ENCODE peak calls at places on chromosome 12, in four cellular contexts. One of them, this sample, is unnamed.

GRCh38 chr12:10368206-10369171 is 21.4 kb downstream of the KLRK1 start:
- DNase-seq in AG09309: no peak
- DNase-seq in breast epithelium: no peak
- DNase-seq in lower leg skin: no peak
- DNase-seq in this sample: no peak

GRCh38 chr12:39805651-39806050 is 186.0 kb upstream of the ABCD2 start:
- DNase-seq in AG09309: no peak
- DNase-seq in breast epithelium: no peak
- DNase-seq in lower leg skin: no peak
- DNase-seq in this sample: no peak

GRCh38 chr12:53207042-53207441 is at the start of gene ITGB7:
- DNase-seq in AG09309: no peak
- DNase-seq in breast epithelium: no peak
- DNase-seq in lower leg skin: no peak
- DNase-seq in this sample: peak

GRCh38 chr12:127106723-127107122 is 1160.2 kb upstream of the TMEM132C start:
- DNase-seq in AG09309: no peak
- DNase-seq in breast epithelium: no peak
- DNase-seq in lower leg skin: no peak
- DNase-seq in this sample: no peak

GRCh38 chr12:2057041-2057792 is 4.4 kb downstream of the CACNA1C start:
- DNase-seq in AG09309: no peak
- DNase-seq in breast epithelium: no peak
- DNase-seq in lower leg skin: no peak
- DNase-seq in this sample: no peak

GRCh38 chr12:130086248-130086647 is 76.0 kb upstream of the FZD10 start:
- DNase-seq in AG09309: no peak
- DNase-seq in breast epithelium: no peak
- DNase-seq in lower leg skin: no peak
- DNase-seq in this sample: no peak

GRCh38 chr12:120925740-120926563 is 21.8 kb upstream of the SPPL3 start:
- DNase-seq in AG09309: no peak
- DNase-seq in breast epithelium: peak
- DNase-seq in lower leg skin: no peak
- DNase-seq in this sample: no peak

GRCh38 chr12:93174048-93174447 is 203.7 kb upstream of the NUDT4 start:
- DNase-seq in AG09309: no peak
- DNase-seq in breast epithelium: no peak
- DNase-seq in lower leg skin: no peak
- DNase-seq in this sample: no peak

GRCh38 chr12:64673490-64674169 is 63.3 kb downstream of the RASSF3 start:
- DNase-seq in AG09309: no peak
- DNase-seq in breast epithelium: no peak
- DNase-seq in lower leg skin: no peak
- DNase-seq in this sample: no peak

GRCh38 chr12:15186593-15186992 is 34.6 kb downstream of the RERG start:
- DNase-seq in AG09309: no peak
- DNase-seq in breast epithelium: no peak
- DNase-seq in lower leg skin: no peak
- DNase-seq in this sample: no peak

GRCh38 chr12:14810953-14811483 is 3.0 kb downstream of the SMCO3 start:
- DNase-seq in AG09309: no peak
- DNase-seq in breast epithelium: no peak
- DNase-seq in lower leg skin: no peak
- DNase-seq in this sample: no peak

GRCh38 chr12:64083285-64084210 is 138.5 kb downstream of the KICS2 start:
- DNase-seq in AG09309: peak
- DNase-seq in breast epithelium: peak
- DNase-seq in lower leg skin: peak
- DNase-seq in this sample: no peak

GRCh38 chr12:116247377-116247776 is 30.1 kb downstream of the MED13L start:
- DNase-seq in AG09309: no peak
- DNase-seq in breast epithelium: no peak
- DNase-seq in lower leg skin: no peak
- DNase-seq in this sample: no peak

GRCh38 chr12:62259311-62259992 is 752 bp upstream of the USP15 start:
- DNase-seq in AG09309: no peak
- DNase-seq in breast epithelium: no peak
- DNase-seq in lower leg skin: no peak
- DNase-seq in this sample: no peak

GRCh38 chr12:16130359-16130758 is 147.1 kb downstream of the SLC15A5 start:
- DNase-seq in AG09309: no peak
- DNase-seq in breast epithelium: no peak
- DNase-seq in lower leg skin: no peak
- DNase-seq in this sample: no peak

GRCh38 chr12:54251667-54252284 is 28.1 kb downstream of the CBX5 start:
- DNase-seq in AG09309: no peak
- DNase-seq in breast epithelium: no peak
- DNase-seq in lower leg skin: no peak
- DNase-seq in this sample: no peak

GRCh38 chr12:40622246-40622838 is 69.9 kb upstream of the CNTN1 start:
- DNase-seq in AG09309: no peak
- DNase-seq in breast epithelium: no peak
- DNase-seq in lower leg skin: peak
- DNase-seq in this sample: no peak

GRCh38 chr12:52523825-52524224 is 3.6 kb upstream of the KRT5 start:
- DNase-seq in AG09309: no peak
- DNase-seq in breast epithelium: no peak
- DNase-seq in lower leg skin: peak
- DNase-seq in this sample: no peak

GRCh38 chr12:122851820-122852219 is 16.6 kb downstream of the HIP1R start:
- DNase-seq in AG09309: peak
- DNase-seq in breast epithelium: no peak
- DNase-seq in lower leg skin: no peak
- DNase-seq in this sample: no peak

GRCh38 chr12:91178139-91178561 is 4.5 kb downstream of the DCN start:
- DNase-seq in AG09309: peak
- DNase-seq in breast epithelium: no peak
- DNase-seq in lower leg skin: no peak
- DNase-seq in this sample: no peak

GRCh38 chr12:4030938-4031702 is 157.9 kb upstream of the PARP11 start:
- DNase-seq in AG09309: peak
- DNase-seq in breast epithelium: peak
- DNase-seq in lower leg skin: peak
- DNase-seq in this sample: peak

GRCh38 chr12:69240625-69240984 is 1.2 kb downstream of the CPSF6 start:
- DNase-seq in AG09309: no peak
- DNase-seq in breast epithelium: no peak
- DNase-seq in lower leg skin: no peak
- DNase-seq in this sample: no peak

GRCh38 chr12:102441077-102441596 is 39.2 kb downstream of the IGF1 start:
- DNase-seq in AG09309: no peak
- DNase-seq in breast epithelium: no peak
- DNase-seq in lower leg skin: no peak
- DNase-seq in this sample: no peak

GRCh38 chr12:66035289-66035961 is 95.1 kb downstream of the LLPH start:
- DNase-seq in AG09309: no peak
- DNase-seq in breast epithelium: no peak
- DNase-seq in lower leg skin: no peak
- DNase-seq in this sample: no peak

GRCh38 chr12:110107369-110108281 is 16.5 kb upstream of the IFT81 start:
- DNase-seq in AG09309: peak
- DNase-seq in breast epithelium: no peak
- DNase-seq in lower leg skin: no peak
- DNase-seq in this sample: no peak

GRCh38 chr12:120048258-120048657 is 59.2 kb downstream of the BICDL1 start:
- DNase-seq in AG09309: no peak
- DNase-seq in breast epithelium: no peak
- DNase-seq in lower leg skin: no peak
- DNase-seq in this sample: no peak

GRCh38 chr12:129052373-129052772 is 199.1 kb downstream of the GLT1D1 start:
- DNase-seq in AG09309: no peak
- DNase-seq in breast epithelium: no peak
- DNase-seq in lower leg skin: no peak
- DNase-seq in this sample: no peak

GRCh38 chr12:117155278-117156060 is 34.8 kb downstream of the FBXO21 start:
- DNase-seq in AG09309: no peak
- DNase-seq in breast epithelium: no peak
- DNase-seq in lower leg skin: peak
- DNase-seq in this sample: peak

GRCh38 chr12:123431951-123432886 is 4.3 kb downstream of the RILPL2 start:
- DNase-seq in AG09309: no peak
- DNase-seq in breast epithelium: no peak
- DNase-seq in lower leg skin: no peak
- DNase-seq in this sample: no peak

GRCh38 chr12:52561880-52562449 is 9.0 kb upstream of the KRT71 start:
- DNase-seq in AG09309: no peak
- DNase-seq in breast epithelium: no peak
- DNase-seq in lower leg skin: no peak
- DNase-seq in this sample: no peak

GRCh38 chr12:54052745-54053624 is 650 bp upstream of the HOXC4 start:
- DNase-seq in AG09309: no peak
- DNase-seq in breast epithelium: no peak
- DNase-seq in lower leg skin: no peak
- DNase-seq in this sample: no peak

GRCh38 chr12:5003025-5003666 is 40.5 kb upstream of the KCNA5 start:
- DNase-seq in AG09309: no peak
- DNase-seq in breast epithelium: peak
- DNase-seq in lower leg skin: peak
- DNase-seq in this sample: no peak

GRCh38 chr12:93783827-93784226 is 106.7 kb downstream of the CRADD start:
- DNase-seq in AG09309: no peak
- DNase-seq in breast epithelium: no peak
- DNase-seq in lower leg skin: no peak
- DNase-seq in this sample: no peak

GRCh38 chr12:94149781-94150482 is 1.6 kb downstream of the PLXNC1 start:
- DNase-seq in AG09309: no peak
- DNase-seq in breast epithelium: no peak
- DNase-seq in lower leg skin: peak
- DNase-seq in this sample: no peak

DNA sequence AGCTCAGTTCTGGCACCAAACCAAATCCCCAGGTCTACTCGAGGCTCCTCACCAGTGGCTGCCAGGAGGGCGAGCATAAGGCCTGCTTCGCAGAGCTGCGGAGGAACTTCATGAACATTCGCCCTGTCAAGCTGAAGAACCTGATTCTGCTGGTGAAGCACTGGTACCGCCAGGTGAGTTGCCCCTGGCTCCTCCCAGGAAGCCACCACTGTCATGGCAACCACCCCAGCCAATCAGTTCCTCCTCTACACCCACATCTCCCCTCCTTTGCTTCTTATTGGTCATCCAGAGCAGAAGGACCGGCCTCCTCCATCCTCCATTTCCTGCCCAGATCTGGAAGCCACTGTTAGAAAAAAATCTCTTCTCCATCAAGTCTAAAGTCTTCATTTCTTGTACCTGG is 17.2 kb upstream of the OAS2 start:
- DNase-seq in AG09309: no peak
- DNase-seq in breast epithelium: no peak
- DNase-seq in lower leg skin: no peak
- DNase-seq in this sample: no peak
- TF ChIP-seq CTCF in AG09309: no peak
- TF ChIP-seq CTCF in breast epithelium: no peak
- TF ChIP-seq CTCF in lower leg skin: no peak
- TF ChIP-seq CTCF in this sample: no peak

GRCh38 chr12:108691154-108691994 is 39.9 kb downstream of the CORO1C start:
- DNase-seq in AG09309: peak
- DNase-seq in breast epithelium: peak
- DNase-seq in lower leg skin: peak
- DNase-seq in this sample: peak
- TF ChIP-seq CTCF in AG09309: peak
- TF ChIP-seq CTCF in breast epithelium: peak
- TF ChIP-seq CTCF in lower leg skin: no peak
- TF ChIP-seq CTCF in this sample: no peak

GRCh38 chr12:125198647-125199046 is 133.4 kb downstream of the AACS start:
- DNase-seq in AG09309: no peak
- DNase-seq in breast epithelium: no peak
- DNase-seq in lower leg skin: no peak
- DNase-seq in this sample: no peak
- TF ChIP-seq CTCF in AG09309: no peak
- TF ChIP-seq CTCF in breast epithelium: no peak
- TF ChIP-seq CTCF in lower leg skin: no peak
- TF ChIP-seq CTCF in this sample: no peak

GRCh38 chr12:81084848-81085350 is 7.0 kb downstream of the ACSS3 start:
- DNase-seq in AG09309: no peak
- DNase-seq in breast epithelium: no peak
- DNase-seq in lower leg skin: no peak
- DNase-seq in this sample: no peak
- TF ChIP-seq CTCF in AG09309: no peak
- TF ChIP-seq CTCF in breast epithelium: no peak
- TF ChIP-seq CTCF in lower leg skin: no peak
- TF ChIP-seq CTCF in this sample: no peak

DNA sequence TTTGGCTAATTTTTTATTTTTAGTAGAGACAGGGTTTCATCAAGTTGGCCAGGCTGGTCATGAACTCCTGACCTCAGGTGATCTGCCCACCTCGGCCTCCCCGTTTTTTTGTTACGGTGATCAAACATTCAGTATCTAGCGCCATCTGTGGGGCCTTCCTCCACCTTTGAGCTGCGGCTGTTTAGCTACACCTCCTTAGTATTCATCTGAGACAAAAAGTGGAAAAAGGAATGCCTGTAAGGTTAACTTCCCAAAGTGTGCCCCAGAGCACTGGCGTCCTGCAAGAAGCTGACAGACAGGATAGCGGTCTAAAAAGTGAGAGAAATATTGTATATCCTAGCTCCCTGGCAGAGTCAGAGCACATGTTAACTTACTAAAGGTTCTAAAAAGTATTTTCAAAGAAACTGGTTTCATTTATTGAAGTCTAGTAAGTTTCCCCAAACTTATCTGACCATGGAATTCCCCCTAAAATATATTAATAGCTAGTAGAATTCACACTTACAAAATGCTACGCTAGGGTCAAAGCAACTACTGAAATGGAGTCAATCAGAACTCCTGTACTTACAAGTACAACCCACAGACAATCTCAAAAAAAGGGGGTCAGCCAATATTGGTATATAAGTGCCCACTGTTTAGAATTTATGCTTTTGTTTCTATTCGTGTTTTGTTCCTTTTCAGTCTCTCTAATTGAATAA is 59.1 kb downstream of the DUSP16 start:
- DNase-seq in AG09309: no peak
- DNase-seq in breast epithelium: no peak
- DNase-seq in lower leg skin: no peak
- DNase-seq in this sample: no peak
- TF ChIP-seq CTCF in AG09309: no peak
- TF ChIP-seq CTCF in breast epithelium: no peak
- TF ChIP-seq CTCF in lower leg skin: no peak
- TF ChIP-seq CTCF in this sample: no peak